ENCODE peak calls at places on chromosome 3, in four cellular contexts. One of them, this sample, is unnamed.
A peak's percentile ranks its signal among the peaks of the same experiment; 100 is the strongest.

GRCh38 chr3:2247831-2248230 is 149.2 kb downstream of the CNTN4 start:
- DNase-seq in colonic mucosa: no peak
- DNase-seq in IMR-90: no peak
- DNase-seq in cardiac muscle cell: no peak
- DNase-seq in this sample: no peak

GRCh38 chr3:24237971-24238767 is 256.5 kb downstream of the THRB start:
- DNase-seq in colonic mucosa: peak; percentile 69
- DNase-seq in IMR-90: peak; percentile 89
- DNase-seq in cardiac muscle cell: peak; percentile 89
- DNase-seq in this sample: peak; percentile 47

GRCh38 chr3:123652346-123652984 is 67.6 kb upstream of the HACD2 start:
- DNase-seq in colonic mucosa: peak; percentile 88
- DNase-seq in IMR-90: peak; percentile 61
- DNase-seq in cardiac muscle cell: peak; percentile 85
- DNase-seq in this sample: peak; percentile 89

GRCh38 chr3:12423918-12424634 is 60.2 kb upstream of the TSEN2 start:
- DNase-seq in colonic mucosa: no peak
- DNase-seq in IMR-90: peak; percentile 58
- DNase-seq in cardiac muscle cell: peak; percentile 80
- DNase-seq in this sample: no peak

GRCh38 chr3:43856351-43856750 is 165.6 kb downstream of the ABHD5 start:
- DNase-seq in colonic mucosa: no peak
- DNase-seq in IMR-90: no peak
- DNase-seq in cardiac muscle cell: no peak
- DNase-seq in this sample: no peak

GRCh38 chr3:178761024-178761423 is 224.8 kb downstream of the KCNMB2 start:
- DNase-seq in colonic mucosa: no peak
- DNase-seq in IMR-90: no peak
- DNase-seq in cardiac muscle cell: no peak
- DNase-seq in this sample: no peak

GRCh38 chr3:142047021-142047369 is 102.3 kb downstream of the TFDP2 start:
- DNase-seq in colonic mucosa: no peak
- DNase-seq in IMR-90: no peak
- DNase-seq in cardiac muscle cell: no peak
- DNase-seq in this sample: no peak

GRCh38 chr3:66423791-66424190 is 77.0 kb downstream of the LRIG1 start:
- DNase-seq in colonic mucosa: no peak
- DNase-seq in IMR-90: peak; percentile 96
- DNase-seq in cardiac muscle cell: peak; percentile 66
- DNase-seq in this sample: no peak

GRCh38 chr3:123469323-123469995 is 20.6 kb upstream of the ADCY5 start:
- DNase-seq in colonic mucosa: no peak
- DNase-seq in IMR-90: no peak
- DNase-seq in cardiac muscle cell: no peak
- DNase-seq in this sample: no peak

GRCh38 chr3:86830566-86830965 is 160.4 kb downstream of the VGLL3 start:
- DNase-seq in colonic mucosa: no peak
- DNase-seq in IMR-90: peak; percentile 47
- DNase-seq in cardiac muscle cell: peak; percentile 60
- DNase-seq in this sample: no peak

GRCh38 chr3:73687081-73688004 is 62.6 kb upstream of the PDZRN3 start:
- DNase-seq in colonic mucosa: no peak
- DNase-seq in IMR-90: peak; percentile 71
- DNase-seq in cardiac muscle cell: no peak
- DNase-seq in this sample: no peak

GRCh38 chr3:160098946-160099626 is 110.5 kb downstream of the IL12A start:
- DNase-seq in colonic mucosa: no peak
- DNase-seq in IMR-90: no peak
- DNase-seq in cardiac muscle cell: no peak
- DNase-seq in this sample: no peak

GRCh38 chr3:174355505-174355904 is 503.6 kb upstream of the NAALADL2 start:
- DNase-seq in colonic mucosa: no peak
- DNase-seq in IMR-90: peak; percentile 28
- DNase-seq in cardiac muscle cell: peak; percentile 42
- DNase-seq in this sample: no peak

GRCh38 chr3:149128856-149129255 is 582 bp upstream of the HPS3 start:
- DNase-seq in colonic mucosa: no peak
- DNase-seq in IMR-90: peak; percentile 12
- DNase-seq in cardiac muscle cell: no peak
- DNase-seq in this sample: no peak

GRCh38 chr3:151156618-151157216 is 46.3 kb downstream of the GPR171 start:
- DNase-seq in colonic mucosa: peak; percentile 38
- DNase-seq in IMR-90: peak; percentile 61
- DNase-seq in cardiac muscle cell: peak; percentile 73
- DNase-seq in this sample: peak; percentile 51

GRCh38 chr3:142863010-142863787 is 25.7 kb downstream of the PCOLCE2 start:
- DNase-seq in colonic mucosa: no peak
- DNase-seq in IMR-90: no peak
- DNase-seq in cardiac muscle cell: no peak
- DNase-seq in this sample: no peak

GRCh38 chr3:3177861-3178497 is 1.5 kb downstream of the CRBN start:
- DNase-seq in colonic mucosa: no peak
- DNase-seq in IMR-90: peak; percentile 12
- DNase-seq in cardiac muscle cell: peak; percentile 21
- DNase-seq in this sample: no peak

GRCh38 chr3:133928903-133929607 is 33.4 kb upstream of the RAB6B start:
- DNase-seq in colonic mucosa: peak; percentile 12
- DNase-seq in IMR-90: no peak
- DNase-seq in cardiac muscle cell: no peak
- DNase-seq in this sample: no peak

GRCh38 chr3:101255441-101255840 is 64.9 kb downstream of the IMPG2 start:
- DNase-seq in colonic mucosa: no peak
- DNase-seq in IMR-90: no peak
- DNase-seq in cardiac muscle cell: no peak
- DNase-seq in this sample: peak; percentile 72

GRCh38 chr3:160027541-160028195 is 39.0 kb downstream of the IL12A start:
- DNase-seq in colonic mucosa: no peak
- DNase-seq in IMR-90: peak; percentile 88
- DNase-seq in cardiac muscle cell: peak; percentile 59
- DNase-seq in this sample: no peak

GRCh38 chr3:123759311-123759710 is 124.8 kb downstream of the MYLK start:
- DNase-seq in colonic mucosa: peak; percentile 12
- DNase-seq in IMR-90: no peak
- DNase-seq in cardiac muscle cell: no peak
- DNase-seq in this sample: no peak

DNA sequence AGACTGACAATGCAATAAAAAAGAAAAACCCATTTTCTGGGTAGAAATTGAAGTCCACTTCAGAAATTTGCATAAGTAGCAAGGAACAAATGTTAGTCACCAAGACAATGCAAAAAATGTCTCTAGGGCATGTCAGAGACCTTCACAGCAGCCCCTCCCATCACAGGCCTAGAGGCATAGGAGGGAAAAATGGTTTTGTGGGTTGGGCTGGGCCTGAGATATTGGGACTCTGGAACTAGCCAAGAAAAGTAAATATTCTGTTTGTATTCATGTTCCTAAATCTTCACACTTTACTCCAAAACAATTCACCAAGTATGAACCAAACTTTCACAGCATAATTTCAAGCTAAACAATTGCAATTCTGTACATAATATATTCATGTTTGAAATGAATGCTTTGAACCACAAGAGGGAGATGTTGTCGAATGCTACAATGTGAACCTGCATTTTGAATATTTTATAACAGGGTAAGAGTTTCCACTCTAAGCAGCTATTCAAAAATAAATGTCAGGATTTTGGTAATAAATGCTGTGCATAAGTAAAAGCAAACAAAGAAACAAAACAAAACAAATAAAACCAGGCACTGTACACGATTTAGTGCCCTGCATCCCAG is 429.2 kb downstream of the OTOL1 start:
- DNase-seq in colonic mucosa: no peak
- DNase-seq in IMR-90: no peak
- DNase-seq in cardiac muscle cell: no peak
- DNase-seq in this sample: no peak
- TF ChIP-seq CTCF in colonic mucosa: no peak
- TF ChIP-seq CTCF in IMR-90: peak; percentile 38
- TF ChIP-seq CTCF in cardiac muscle cell: no peak
- TF ChIP-seq CTCF in this sample: no peak

GRCh38 chr3:47283596-47284364 is 1.0 kb downstream of the KLHL18 start:
- DNase-seq in colonic mucosa: no peak
- DNase-seq in IMR-90: no peak
- DNase-seq in cardiac muscle cell: no peak
- DNase-seq in this sample: no peak

GRCh38 chr3:47282424-47283192 is at the start of the genes KIF9 and KLHL18:
- DNase-seq in colonic mucosa: peak; percentile 96
- DNase-seq in IMR-90: peak; percentile 93
- DNase-seq in cardiac muscle cell: peak; percentile 96
- DNase-seq in this sample: peak; percentile 92

GRCh38 chr3:47276558-47276957 is 6.0 kb downstream of the KIF9 start:
- DNase-seq in colonic mucosa: no peak
- DNase-seq in IMR-90: no peak
- DNase-seq in cardiac muscle cell: no peak
- DNase-seq in this sample: no peak

GRCh38 chr3:47283193-47283537 is 421 bp downstream of the KLHL18 start:
- DNase-seq in colonic mucosa: peak; percentile 39
- DNase-seq in IMR-90: no peak
- DNase-seq in cardiac muscle cell: no peak
- DNase-seq in this sample: no peak

GRCh38 chr3:47280519-47280918 is 2.1 kb downstream of the KIF9 start:
- DNase-seq in colonic mucosa: no peak
- DNase-seq in IMR-90: no peak
- DNase-seq in cardiac muscle cell: no peak
- DNase-seq in this sample: no peak
- H3K27ac ChIP-seq in colonic mucosa: no peak overlapping the region
- H3K27ac ChIP-seq in IMR-90: no peak overlapping the region
- H3K27ac ChIP-seq in cardiac muscle cell: no peak overlapping the region
- H3K27ac ChIP-seq in this sample: no peak overlapping the region

GRCh38 chr3:52880047-52880446 is 17.3 kb downstream of the STIMATE start:
- DNase-seq in colonic mucosa: no peak
- DNase-seq in IMR-90: no peak
- DNase-seq in cardiac muscle cell: no peak
- DNase-seq in this sample: no peak
- H3K9me3 ChIP-seq in colonic mucosa: no peaks in the 10 kb centered on the region
- H3K9me3 ChIP-seq in IMR-90: no peaks in the 10 kb centered on the region
- H3K9me3 ChIP-seq in cardiac muscle cell: no peaks in the 10 kb centered on the region
- H3K9me3 ChIP-seq in this sample: no peaks in the 10 kb centered on the region

GRCh38 chr3:127762077-127762786 is 60.1 kb downstream of the MGLL start:
- DNase-seq in colonic mucosa: no peak
- DNase-seq in IMR-90: no peak
- DNase-seq in cardiac muscle cell: no peak
- DNase-seq in this sample: no peak

GRCh38 chr3:127760361-127760760 is 62.0 kb downstream of the MGLL start:
- DNase-seq in colonic mucosa: no peak
- DNase-seq in IMR-90: no peak
- DNase-seq in cardiac muscle cell: no peak
- DNase-seq in this sample: no peak

GRCh38 chr3:127762787-127763105 is 59.6 kb downstream of the MGLL start:
- DNase-seq in colonic mucosa: no peak
- DNase-seq in IMR-90: no peak
- DNase-seq in cardiac muscle cell: no peak
- DNase-seq in this sample: no peak

GRCh38 chr3:127759826-127760225 is 62.5 kb downstream of the MGLL start:
- DNase-seq in colonic mucosa: no peak
- DNase-seq in IMR-90: no peak
- DNase-seq in cardiac muscle cell: no peak
- DNase-seq in this sample: no peak

GRCh38 chr3:127761101-127761802 is 61.1 kb downstream of the MGLL start:
- DNase-seq in colonic mucosa: no peak
- DNase-seq in IMR-90: no peak
- DNase-seq in cardiac muscle cell: no peak
- DNase-seq in this sample: no peak
- TF ChIP-seq CTCF in colonic mucosa: no peak
- TF ChIP-seq CTCF in IMR-90: no peak
- TF ChIP-seq CTCF in cardiac muscle cell: no peak
- TF ChIP-seq CTCF in this sample: no peak

GRCh38 chr3:128495435-128495970 is 2.5 kb upstream of the GATA2 start:
- DNase-seq in colonic mucosa: no peak
- DNase-seq in IMR-90: no peak
- DNase-seq in cardiac muscle cell: no peak
- DNase-seq in this sample: no peak

GRCh38 chr3:128497305-128498126 is 4.5 kb upstream of the GATA2 start:
- DNase-seq in colonic mucosa: peak; percentile 73
- DNase-seq in IMR-90: no peak
- DNase-seq in cardiac muscle cell: peak; percentile 38
- DNase-seq in this sample: peak; percentile 65

GRCh38 chr3:128494152-128494650 is 1.2 kb upstream of the GATA2 start:
- DNase-seq in colonic mucosa: no peak
- DNase-seq in IMR-90: no peak
- DNase-seq in cardiac muscle cell: no peak
- DNase-seq in this sample: no peak

GRCh38 chr3:128496602-128497304 is 3.8 kb upstream of the GATA2 start:
- DNase-seq in colonic mucosa: peak; percentile 27
- DNase-seq in IMR-90: no peak
- DNase-seq in cardiac muscle cell: peak; percentile 52
- DNase-seq in this sample: peak; percentile 46

GRCh38 chr3:128496019-128496601 is 3.1 kb upstream of the GATA2 start:
- DNase-seq in colonic mucosa: no peak
- DNase-seq in IMR-90: no peak
- DNase-seq in cardiac muscle cell: no peak
- DNase-seq in this sample: no peak
- H3K27ac ChIP-seq in colonic mucosa: no peak overlapping the region
- H3K27ac ChIP-seq in IMR-90: no peak overlapping the region
- H3K27ac ChIP-seq in cardiac muscle cell: no peak overlapping the region
- H3K27ac ChIP-seq in this sample: no peak overlapping the region

GRCh38 chr3:180229113-180229512 is 192.4 kb upstream of the PEX5L start:
- DNase-seq in colonic mucosa: no peak
- DNase-seq in IMR-90: no peak
- DNase-seq in cardiac muscle cell: no peak
- DNase-seq in this sample: peak; percentile 10
- H3K9me3 ChIP-seq in colonic mucosa: no peaks in the 10 kb centered on the region
- H3K9me3 ChIP-seq in IMR-90: peaks cover 19% of the 10 kb centered on the region
- H3K9me3 ChIP-seq in cardiac muscle cell: no peaks in the 10 kb centered on the region
- H3K9me3 ChIP-seq in this sample: peaks cover 24% of the 10 kb centered on the region

GRCh38 chr3:59149166-59149565 is 99.3 kb upstream of the CFAP20DC start:
- DNase-seq in colonic mucosa: no peak
- DNase-seq in IMR-90: no peak
- DNase-seq in cardiac muscle cell: no peak
- DNase-seq in this sample: no peak

GRCh38 chr3:59142581-59142980 is 92.8 kb upstream of the CFAP20DC start:
- DNase-seq in colonic mucosa: no peak
- DNase-seq in IMR-90: no peak
- DNase-seq in cardiac muscle cell: peak; percentile 3
- DNase-seq in this sample: no peak

GRCh38 chr3:59138966-59139365 is 89.1 kb upstream of the CFAP20DC start:
- DNase-seq in colonic mucosa: no peak
- DNase-seq in IMR-90: no peak
- DNase-seq in cardiac muscle cell: no peak
- DNase-seq in this sample: no peak

GRCh38 chr3:59143447-59143846 is 93.6 kb upstream of the CFAP20DC start:
- DNase-seq in colonic mucosa: no peak
- DNase-seq in IMR-90: no peak
- DNase-seq in cardiac muscle cell: no peak
- DNase-seq in this sample: no peak
- TF ChIP-seq CTCF in colonic mucosa: no peak
- TF ChIP-seq CTCF in IMR-90: no peak
- TF ChIP-seq CTCF in cardiac muscle cell: no peak
- TF ChIP-seq CTCF in this sample: peak; percentile 21

GRCh38 chr3:184341925-184342324 is 4.5 kb downstream of the FAM131A start:
- DNase-seq in colonic mucosa: no peak
- DNase-seq in IMR-90: no peak
- DNase-seq in cardiac muscle cell: no peak
- DNase-seq in this sample: no peak
- H3K27ac ChIP-seq in colonic mucosa: no peak overlapping the region
- H3K27ac ChIP-seq in IMR-90: no peak overlapping the region
- H3K27ac ChIP-seq in cardiac muscle cell: no peak overlapping the region
- H3K27ac ChIP-seq in this sample: no peak overlapping the region